ENCODE peak calls at places on chromosomes 13 and 19, in eight cellular contexts. J is GM23338, M is HCT116, R is astrocyte, P is neural progenitor cell, F is MM.1S, Z is HepG2, L is endothelial cell of umbilical vein. X is an unnamed sample. For H3K36me3, the result is how much of the 10 kb centered on the place peaks cover.

GRCh38 chr13:89165685-89166084 is 1494.5 kb downstream of the SLITRK5 start:
- DNase-seq in F (no peak), L (no peak), M (no peak), R (no peak), Z (no peak), P (no peak), J (no peak), X (no peak)

GRCh38 chr19:43300876-43301765 is 31.8 kb upstream of the PSG9 start:
- DNase-seq in Z (no peak), J (no peak), R (no peak), P (no peak), F (no peak), L (no peak), M (no peak), X (no peak)

GRCh38 chr19:47729468-47729798 is 15.9 kb upstream of the NOP53 start:
- DNase-seq in Z (no peak), L (peak), M (peak), R (peak), P (peak), J (peak), F (no peak), X (no peak)

GRCh38 chr13:27183561-27184147 is 12.0 kb upstream of the USP12 start:
- DNase-seq in R (no peak), F (no peak), L (no peak), M (no peak), P (no peak), J (no peak), Z (no peak), X (no peak)

GRCh38 chr19:2344381-2344870 is 15.6 kb upstream of the TMPRSS9 start:
- DNase-seq in F (no peak), L (no peak), R (no peak), M (no peak), P (no peak), J (no peak), Z (no peak), X (no peak)

GRCh38 chr13:93529961-93530360 is 303.4 kb downstream of the GPC6 start:
- DNase-seq in R (no peak), P (no peak), F (no peak), Z (no peak), J (no peak), L (no peak), M (no peak), X (no peak)

GRCh38 chr13:75495938-75496337 is 14.0 kb upstream of the TBC1D4 start:
- DNase-seq in R (peak), Z (no peak), L (no peak), M (no peak), P (no peak), J (no peak), F (no peak), X (no peak)

GRCh38 chr13:80022146-80022545 is 318.8 kb downstream of the SPRY2 start:
- DNase-seq in P (no peak), L (no peak), M (no peak), Z (no peak), J (no peak), F (no peak), R (no peak), X (no peak)

GRCh38 chr13:48400820-48401219 is 12.1 kb downstream of the LPAR6 start:
- DNase-seq in J (no peak), Z (no peak), L (peak), F (peak), P (no peak), M (no peak), R (peak), X (no peak)

GRCh38 chr13:76016799-76017198 is 380.7 kb downstream of the LMO7 start:
- DNase-seq in Z (peak), F (peak), L (peak), M (peak), P (peak), J (peak), R (no peak), X (peak)

GRCh38 chr19:8922591-8922990 is 87.6 kb downstream of the MUC16 start:
- DNase-seq in R (no peak), F (no peak), J (no peak), P (no peak), Z (no peak), M (no peak), L (no peak), X (no peak)

GRCh38 chr13:90276208-90276607 is 1071.3 kb upstream of the MIR17HG start:
- DNase-seq in F (no peak), M (no peak), Z (no peak), L (no peak), J (no peak), R (peak), P (no peak), X (no peak)

GRCh38 chr19:13978306-13978705 is 26.0 kb downstream of the DCAF15 start:
- DNase-seq in F (no peak), L (peak), Z (no peak), M (no peak), P (peak), J (peak), R (no peak), X (no peak)

GRCh38 chr13:65597839-65598818 is 1632.0 kb downstream of the PCDH9 start:
- DNase-seq in R (peak), L (no peak), M (no peak), P (peak), Z (no peak), F (no peak), J (no peak), X (no peak)

GRCh38 chr19:49613374-49613773 is 22.4 kb downstream of the PRR12 start:
- DNase-seq in P (no peak), F (no peak), M (no peak), J (no peak), R (no peak), Z (no peak), L (peak), X (no peak)

GRCh38 chr19:52963229-52963760 is 614 bp upstream of the ZNF816 start:
- DNase-seq in J (peak), M (no peak), P (peak), R (no peak), L (no peak), Z (peak), F (no peak), X (no peak)

GRCh38 chr13:20814224-20814910 is 40.6 kb upstream of the EEF1AKMT1 start:
- DNase-seq in J (no peak), F (no peak), L (peak), M (no peak), P (no peak), Z (no peak), R (peak), X (no peak)

DNA sequence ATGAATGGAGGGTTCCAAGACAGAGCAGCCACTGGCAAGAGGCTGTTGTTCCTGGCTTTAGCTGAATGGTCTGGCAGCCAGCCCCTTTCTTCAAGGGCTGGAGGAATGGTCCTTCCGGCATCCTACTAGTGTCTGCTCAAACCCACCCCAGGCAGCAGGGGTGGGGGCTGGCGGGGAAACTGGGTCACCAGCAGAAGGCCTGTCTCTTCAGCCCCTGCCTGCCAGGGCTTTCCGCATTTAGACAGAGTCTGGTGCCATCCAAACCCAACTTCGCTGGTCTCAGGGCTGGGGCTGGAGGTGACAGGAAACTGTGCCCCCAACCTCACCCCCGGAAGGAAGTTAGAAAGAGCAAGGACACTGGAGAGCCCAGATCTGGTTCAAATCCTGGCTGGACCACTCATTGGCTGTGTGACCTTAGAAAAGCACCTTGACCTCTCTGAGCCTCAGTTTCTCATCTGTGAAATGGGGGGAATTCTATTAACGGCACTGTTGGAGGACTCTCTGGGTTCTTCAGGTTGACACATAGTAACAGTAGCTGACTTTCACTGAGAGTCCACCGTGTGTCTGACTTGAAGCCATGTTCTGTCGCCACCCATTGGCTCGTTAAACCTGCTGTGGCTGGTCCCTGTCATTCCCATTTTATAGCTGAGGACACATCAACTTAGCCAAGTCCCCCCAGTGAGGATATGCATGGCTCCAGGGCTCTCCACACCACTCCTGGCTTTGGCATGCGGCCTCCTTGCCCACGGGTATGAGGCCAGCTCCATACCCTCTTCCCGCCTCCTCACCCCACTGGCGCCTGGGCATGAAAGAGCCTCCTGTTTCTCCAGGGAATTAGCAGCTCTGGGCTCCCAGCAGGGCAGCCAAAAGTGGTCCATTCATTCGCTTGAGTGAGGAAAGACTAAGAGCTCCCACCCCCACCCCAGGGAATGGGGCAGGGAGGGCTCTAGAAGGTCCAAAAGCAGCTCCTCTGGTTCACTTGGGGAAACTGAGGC is 2.5 kb upstream of the NR2C2AP start:
- DNase-seq in F (no peak), P (no peak), M (no peak), J (no peak), Z (no peak), L (no peak), R (no peak), X (no peak)
- TF ChIP-seq EZH2 in F (no peak), P (no peak), M (no peak), J (no peak), Z (no peak), L (no peak), R (no peak), X (no peak)

GRCh38 chr19:38919837-38920528 is 8.0 kb upstream of the CCER2 start:
- DNase-seq in R (no peak), L (no peak), P (no peak), F (no peak), J (no peak), M (no peak), Z (no peak), X (no peak)

GRCh38 chr19:38921420-38922274 is 8.9 kb downstream of the SARS2 start:
- DNase-seq in R (no peak), J (no peak), L (no peak), P (no peak), Z (no peak), F (no peak), M (no peak), X (no peak)

GRCh38 chr19:38922482-38922881 is 8.1 kb downstream of the SARS2 start:
- DNase-seq in L (no peak), M (no peak), Z (no peak), F (no peak), J (no peak), P (no peak), R (no peak), X (no peak)

GRCh38 chr19:38918526-38918925 is 6.5 kb upstream of the CCER2 start:
- DNase-seq in L (no peak), P (no peak), M (no peak), J (no peak), R (no peak), F (no peak), Z (no peak), X (no peak)

GRCh38 chr19:38920529-38921419 is 8.8 kb upstream of the CCER2 start:
- DNase-seq in J (no peak), Z (no peak), F (no peak), M (no peak), P (no peak), R (no peak), L (no peak), X (no peak)
- H3K36me3 ChIP-seq in J (under half), Z (under half), F (under half), M (under half), P (under half), R (under half), L (under half), X (under half)

GRCh38 chr19:976476-976875 is 7.7 kb upstream of the WDR18 start:
- DNase-seq in L (no peak), J (no peak), R (no peak), M (no peak), Z (no peak), P (no peak), F (no peak), X (no peak)

GRCh38 chr19:977058-977464 is 7.1 kb upstream of the WDR18 start:
- DNase-seq in Z (no peak), R (no peak), M (no peak), L (no peak), J (no peak), P (no peak), F (no peak), X (no peak)

GRCh38 chr19:979318-979741 is 4.8 kb upstream of the WDR18 start:
- DNase-seq in M (no peak), Z (no peak), J (no peak), L (no peak), P (no peak), R (no peak), F (no peak), X (no peak)

GRCh38 chr19:982567-983170 is 1.5 kb upstream of the WDR18 start:
- DNase-seq in F (peak), M (no peak), L (peak), J (peak), P (peak), R (no peak), Z (peak), X (no peak)

GRCh38 chr19:980133-980998 is 3.8 kb upstream of the WDR18 start:
- DNase-seq in P (peak), R (no peak), L (no peak), F (no peak), M (no peak), Z (peak), J (peak), X (no peak)
- H3K4me3 ChIP-seq in P (peak), R (no peak), L (no peak), F (no peak), M (no peak), Z (peak), J (no peak), X (no peak)

GRCh38 chr19:18788782-18789421 is 2.2 kb downstream of the COMP start:
- DNase-seq in J (peak), M (no peak), F (no peak), P (no peak), R (no peak), L (no peak), Z (no peak), X (no peak)

GRCh38 chr19:18791315-18791678 is 192 bp upstream of the COMP start:
- DNase-seq in F (no peak), Z (no peak), M (no peak), J (no peak), L (no peak), R (no peak), P (no peak), X (no peak)

GRCh38 chr19:18789883-18790565 is 1.1 kb downstream of the COMP start:
- DNase-seq in J (peak), L (no peak), P (peak), R (no peak), M (no peak), F (no peak), Z (no peak), X (no peak)

GRCh38 chr19:18789422-18789832 is 1.7 kb downstream of the COMP start:
- DNase-seq in M (no peak), L (no peak), J (no peak), Z (no peak), R (no peak), F (no peak), P (no peak), X (no peak)

DNA sequence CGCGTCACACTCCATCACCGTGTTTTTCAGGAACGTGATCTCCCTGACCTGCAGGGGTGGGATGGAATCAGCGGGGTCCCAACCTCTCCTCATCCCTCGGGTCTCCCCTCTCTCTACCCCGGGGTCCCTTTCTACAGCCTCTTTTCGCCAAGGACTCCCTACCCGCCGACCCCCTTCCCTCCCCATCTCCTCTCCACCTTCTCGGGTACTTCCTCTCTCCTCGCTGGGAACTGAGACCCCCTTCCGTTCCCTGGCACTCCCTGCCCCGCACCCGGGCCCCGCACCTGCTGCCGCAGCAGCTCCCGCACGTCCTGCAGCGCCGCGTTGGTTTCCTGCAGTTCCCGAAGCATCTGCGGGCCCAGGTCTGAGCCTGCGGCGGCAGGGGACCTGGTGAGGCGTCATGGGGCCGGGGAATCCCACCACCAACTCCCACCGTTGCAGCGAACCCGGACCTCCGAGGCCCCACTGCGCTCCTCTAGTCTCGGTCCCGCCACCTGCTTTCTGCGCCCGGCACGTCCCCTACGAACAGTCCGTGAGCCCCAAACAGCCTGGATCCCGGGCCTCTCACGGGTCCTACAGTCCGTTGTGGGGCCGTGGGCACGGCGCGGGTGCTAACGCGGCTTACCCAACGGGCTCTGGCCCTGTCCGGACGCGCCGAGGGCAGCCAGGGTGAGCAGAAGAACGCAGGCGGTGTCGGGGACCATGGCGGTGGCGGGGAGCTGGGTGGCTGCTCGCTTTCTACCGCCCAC is at the start of gene COMP:
- DNase-seq in M (no peak), J (peak), L (no peak), R (no peak), P (peak), F (no peak), Z (no peak), X (no peak)
- TF ChIP-seq EZH2 in M (no peak), J (peak), L (peak), R (peak), P (peak), F (peak), Z (peak), X (peak)

DNA sequence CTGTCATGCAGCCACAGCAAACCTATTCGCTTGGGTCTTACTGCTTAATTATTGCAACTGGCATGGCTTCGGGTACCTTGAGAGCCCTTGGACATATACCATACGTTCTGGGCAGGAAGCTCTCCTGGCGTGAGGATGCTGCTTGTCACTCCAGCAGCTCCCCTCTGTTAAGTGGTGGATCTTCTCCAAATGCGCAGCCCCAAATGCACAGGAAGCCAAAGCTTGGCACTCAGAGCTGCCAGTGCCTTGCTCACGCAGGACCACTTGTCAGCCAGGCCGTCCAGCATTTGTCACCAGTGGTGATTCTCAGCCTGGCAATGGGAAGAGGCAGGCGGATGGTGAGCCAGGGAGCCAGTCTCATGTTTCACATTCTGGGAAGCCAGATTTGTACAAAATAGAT is 158.6 kb downstream of the KATNAL1 start:
- DNase-seq in Z (no peak), M (no peak), J (no peak), R (no peak), P (no peak), F (no peak), L (no peak), X (no peak)
- H3K36me3 ChIP-seq in Z (under half), M (under half), J (under half), R (under half), P (under half), F (under half), L (under half), X (under half)

DNA sequence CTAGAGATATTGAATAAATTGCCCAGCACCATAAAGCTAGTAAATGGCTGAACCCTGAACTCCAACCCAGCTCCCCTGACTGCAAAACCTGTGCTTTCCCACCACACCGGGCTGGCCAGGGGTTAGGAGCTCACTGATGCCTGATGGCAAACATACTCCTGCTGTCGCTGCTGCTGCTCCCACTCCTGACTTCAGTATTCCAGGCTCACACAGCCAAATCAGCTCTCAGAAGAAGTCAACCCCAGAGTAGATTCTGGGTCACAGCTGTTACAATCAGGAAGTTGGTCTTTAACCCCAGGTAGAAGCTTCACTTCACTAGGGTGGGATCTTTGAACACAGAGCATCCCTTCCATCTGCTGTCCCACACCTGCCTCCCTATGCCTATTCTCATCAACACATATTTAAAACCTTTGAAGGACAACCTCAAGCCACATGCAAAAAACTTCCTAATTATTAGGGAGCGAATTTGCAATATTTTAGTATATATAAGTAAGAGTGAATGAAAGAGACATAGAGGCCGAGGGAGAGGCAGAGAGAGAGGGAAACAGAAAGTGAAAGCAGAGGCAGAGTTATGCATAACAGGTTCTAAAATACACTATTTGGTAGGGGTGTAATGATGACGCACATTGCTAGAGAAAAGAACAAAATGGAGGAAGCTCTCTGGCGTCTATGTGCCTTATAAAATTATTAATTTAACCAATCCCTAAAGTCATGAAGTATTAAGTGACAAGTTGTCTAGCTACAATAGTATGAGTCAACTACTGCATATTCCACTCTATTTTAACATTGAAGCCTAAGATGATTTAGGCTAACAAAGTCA is 99.4 kb upstream of the SERP2 start:
- DNase-seq in R (no peak), M (no peak), P (no peak), F (peak), L (peak), J (no peak), Z (no peak), X (no peak)
- H3K4me3 ChIP-seq in R (no peak), M (no peak), P (no peak), F (peak), L (no peak), J (no peak), Z (no peak), X (no peak)

X was measured in SK-N-MC.